ENCODE peak calls at places on chromosomes 13 and 19, in ten cellular contexts. W is HFF-Myc; P is colonic mucosa; N is AG04450; V is astrocyte of the spinal cord; U is left ventricle myocardium inferior; X is GM23248; L is EL; A is activated CD4-positive, alpha-beta T cell treated with anti-CD3 and anti-CD28 coated beads for 48 hours; J is RCC 7860. R is an unnamed sample.

GRCh38 chr19:38057954-38058690 is 151.1 kb downstream of the SIPA1L3 start:
- DNase-seq in W (no peak), P (peak; percentile 71), N (no peak), V (no peak), U (no peak), X (no peak), L (no peak), A (no peak), J (no peak), R (no peak)

GRCh38 chr19:5066768-5067167 is 97.9 kb downstream of the KDM4B start:
- DNase-seq in W (no peak), P (no peak), N (no peak), V (no peak), U (no peak), X (no peak), L (no peak), A (no peak), J (no peak), R (no peak)

GRCh38 chr19:19137556-19138109 is 645 bp downstream of the TMEM161A start:
- DNase-seq in W (no peak), P (no peak), N (no peak), V (no peak), U (no peak), X (peak; percentile 61), L (peak; percentile 30), A (peak; percentile 25), J (no peak), R (no peak)

GRCh38 chr13:99601535-99601934 is 100.3 kb downstream of the TM9SF2 start:
- DNase-seq in W (no peak), P (no peak), N (no peak), V (no peak), U (no peak), X (no peak), L (no peak), A (no peak), J (no peak), R (no peak)

GRCh38 chr13:42305503-42305902 is 33.6 kb downstream of the AKAP11 start:
- DNase-seq in W (no peak), P (no peak), N (no peak), V (no peak), U (no peak), X (no peak), L (no peak), A (no peak), J (no peak), R (no peak)

GRCh38 chr13:79775830-79776229 is 294.9 kb downstream of the NDFIP2 start:
- DNase-seq in W (peak; percentile 59), P (peak; percentile 61), N (peak; percentile 47), V (peak; percentile 83), U (no peak), X (peak; percentile 78), L (peak; percentile 81), A (no peak), J (peak; percentile 52), R (no peak)

GRCh38 chr13:63304497-63304896 is 1888.8 kb upstream of the PCDH20 start:
- DNase-seq in W (no peak), P (no peak), N (no peak), V (no peak), U (no peak), X (no peak), L (no peak), A (no peak), J (no peak), R (no peak)

GRCh38 chr13:90502143-90502542 is 845.3 kb upstream of the MIR17HG start:
- DNase-seq in W (no peak), P (no peak), N (no peak), V (no peak), U (peak; percentile 26), X (no peak), L (no peak), A (no peak), J (no peak), R (no peak)

GRCh38 chr19:6767357-6768235 is at the start of gene SH2D3A:
- DNase-seq in W (no peak), P (peak; percentile 98), N (no peak), V (no peak), U (peak; percentile 51), X (peak; percentile 19), L (peak; percentile 29), A (peak; percentile 96), J (peak; percentile 38), R (peak; percentile 66)